ENCODE peak calls at places on chromosomes 2 and 18, in ten cellular contexts. O is tibial artery, U is A549, A is Calu3, E is progenitor cell of endocrine pancreas, T is tibial nerve, M is WTC11, V is HFF-Myc, Z is HCT116, N is osteocyte. W is an unnamed sample.

GRCh38 chr18:6521804-6522418 is 107.2 kb upstream of the L3MBTL4 start:
- DNase-seq in O (no peak), U (no peak), A (peak), E (no peak), T (peak), M (peak), V (peak), Z (no peak), N (no peak), W (peak)

GRCh38 chr2:161096336-161096735 is 63.9 kb upstream of the TANK start:
- DNase-seq in O (no peak), U (no peak), A (no peak), E (no peak), T (no peak), M (no peak), V (no peak), Z (no peak), N (no peak), W (no peak)

GRCh38 chr2:74822771-74823283 is 11.1 kb upstream of the HK2 start:
- DNase-seq in O (no peak), U (no peak), A (no peak), E (no peak), T (no peak), M (no peak), V (no peak), Z (no peak), N (no peak), W (no peak)

GRCh38 chr2:70958759-70959158 is 19.7 kb upstream of the ANKRD53 start:
- DNase-seq in O (peak), U (no peak), A (no peak), E (no peak), T (no peak), M (no peak), V (no peak), Z (no peak), N (peak), W (no peak)

GRCh38 chr2:74130211-74130995 is 17.3 kb downstream of the BOLA3 start:
- DNase-seq in O (no peak), U (no peak), A (no peak), E (no peak), T (no peak), M (no peak), V (no peak), Z (no peak), N (peak), W (no peak)

GRCh38 chr2:206443735-206444527 is 599 bp downstream of the ADAM23 start:
- DNase-seq in O (no peak), U (peak), A (peak), E (peak), T (no peak), M (peak), V (no peak), Z (no peak), N (no peak), W (no peak)

GRCh38 chr2:212935749-212936148 is 215.7 kb downstream of the IKZF2 start:
- DNase-seq in O (no peak), U (no peak), A (no peak), E (no peak), T (no peak), M (no peak), V (no peak), Z (no peak), N (no peak), W (no peak)

GRCh38 chr18:25873833-25874232 is 216.6 kb downstream of the SS18 start:
- DNase-seq in O (no peak), U (no peak), A (no peak), E (no peak), T (no peak), M (no peak), V (no peak), Z (no peak), N (no peak), W (no peak)

GRCh38 chr2:214203744-214204289 is 207.0 kb upstream of the VWC2L start:
- DNase-seq in O (peak), U (no peak), A (no peak), E (no peak), T (no peak), M (no peak), V (peak), Z (no peak), N (no peak), W (no peak)

GRCh38 chr2:238985931-238986446 is 138.1 kb downstream of the TWIST2 start:
- DNase-seq in O (peak), U (no peak), A (no peak), E (no peak), T (no peak), M (no peak), V (no peak), Z (no peak), N (peak), W (no peak)

GRCh38 chr2:189849550-189849949 is 65.3 kb downstream of the PMS1 start:
- DNase-seq in O (no peak), U (no peak), A (no peak), E (no peak), T (no peak), M (no peak), V (no peak), Z (no peak), N (no peak), W (no peak)

GRCh38 chr2:223613017-223613950 is 11.1 kb upstream of the SCG2 start:
- DNase-seq in O (peak), U (peak), A (peak), E (peak), T (peak), M (peak), V (peak), Z (peak), N (peak), W (peak)

GRCh38 chr18:11258014-11258413 is 108.6 kb upstream of the PIEZO2 start:
- DNase-seq in O (no peak), U (no peak), A (no peak), E (no peak), T (no peak), M (no peak), V (no peak), Z (no peak), N (no peak), W (no peak)

GRCh38 chr2:46715541-46715940 is 200.1 kb downstream of the MCFD2 start:
- DNase-seq in O (no peak), U (no peak), A (no peak), E (no peak), T (no peak), M (no peak), V (no peak), Z (no peak), N (no peak), W (no peak)

GRCh38 chr18:8876887-8877286 is 171.5 kb downstream of the MTCL1 start:
- DNase-seq in O (no peak), U (no peak), A (no peak), E (no peak), T (no peak), M (no peak), V (no peak), Z (no peak), N (no peak), W (no peak)

GRCh38 chr2:225009768-225010167 is 32.5 kb downstream of the DOCK10 start:
- DNase-seq in O (no peak), U (peak), A (peak), E (no peak), T (no peak), M (no peak), V (no peak), Z (no peak), N (no peak), W (no peak)

GRCh38 chr2:219612605-219613286 is 14.7 kb upstream of the SLC4A3 start:
- DNase-seq in O (no peak), U (no peak), A (no peak), E (no peak), T (no peak), M (no peak), V (no peak), Z (no peak), N (no peak), W (no peak)

GRCh38 chr2:240557808-240558207 is at the start of gene ANKMY1:
- DNase-seq in O (peak), U (no peak), A (peak), E (peak), T (no peak), M (peak), V (no peak), Z (no peak), N (peak), W (no peak)

GRCh38 chr2:64859208-64860161 is 129.7 kb upstream of the SLC1A4 start:
- DNase-seq in O (peak), U (peak), A (peak), E (peak), T (peak), M (peak), V (peak), Z (peak), N (peak), W (peak)

GRCh38 chr18:8501044-8501443 is 108.2 kb upstream of the RAB12 start:
- DNase-seq in O (peak), U (no peak), A (no peak), E (no peak), T (no peak), M (no peak), V (no peak), Z (no peak), N (no peak), W (no peak)

GRCh38 chr2:212737773-212738172 is 199.2 kb upstream of the ERBB4 start:
- DNase-seq in O (no peak), U (no peak), A (no peak), E (no peak), T (no peak), M (no peak), V (no peak), Z (no peak), N (no peak), W (no peak)

GRCh38 chr2:73642338-73643018 is at the start of gene NAT8:
- DNase-seq in O (no peak), U (no peak), A (peak), E (no peak), T (no peak), M (no peak), V (no peak), Z (no peak), N (no peak), W (no peak)

GRCh38 chr18:55464581-55464980 is 123.4 kb downstream of the TCF4 start:
- DNase-seq in O (no peak), U (no peak), A (no peak), E (no peak), T (no peak), M (no peak), V (no peak), Z (no peak), N (no peak), W (no peak)

GRCh38 chr2:106812377-106812776 is 73.6 kb downstream of the ST6GAL2 start:
- DNase-seq in O (peak), U (no peak), A (no peak), E (no peak), T (no peak), M (no peak), V (peak), Z (no peak), N (no peak), W (no peak)

GRCh38 chr2:61853086-61853847 is 593 bp downstream of the FAM161A start:
- DNase-seq in O (no peak), U (peak), A (peak), E (no peak), T (peak), M (no peak), V (no peak), Z (peak), N (no peak), W (no peak)

GRCh38 chr2:102385522-102385921 is 29.9 kb downstream of the IL18R1 start:
- DNase-seq in O (no peak), U (no peak), A (no peak), E (no peak), T (no peak), M (no peak), V (no peak), Z (no peak), N (no peak), W (no peak)

GRCh38 chr2:152189622-152190495 is 14.3 kb upstream of the STAM2 start:
- DNase-seq in O (no peak), U (peak), A (peak), E (no peak), T (peak), M (peak), V (peak), Z (peak), N (no peak), W (peak)
- TF ChIP-seq CTCF in O (peak), U (peak), A (peak), E (peak), T (peak), M (peak), V (peak), Z (peak), N (peak), W (peak)

DNA sequence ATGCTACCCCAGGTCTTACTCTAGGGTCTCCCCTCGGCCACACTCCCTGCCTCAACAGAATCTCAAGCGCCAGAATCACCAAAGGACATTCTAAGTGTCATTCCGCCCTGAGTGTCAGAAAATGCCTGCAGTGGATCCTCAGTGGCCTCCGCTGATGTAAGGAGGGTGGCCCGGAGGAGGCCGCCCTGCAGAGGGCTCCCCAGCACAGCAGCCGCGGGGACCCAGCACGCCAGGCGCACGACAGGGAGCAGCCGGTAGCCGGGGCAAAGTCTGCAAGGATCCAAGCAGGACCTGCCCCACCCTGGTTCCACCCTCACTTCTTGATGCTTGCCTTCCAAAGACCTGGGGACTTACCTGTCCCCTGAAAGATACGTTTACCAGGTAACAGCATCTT is 54.2 kb upstream of the ID2 start:
- DNase-seq in O (no peak), U (peak), A (peak), E (no peak), T (no peak), M (no peak), V (no peak), Z (no peak), N (no peak), W (no peak)
- TF ChIP-seq CTCF in O (no peak), U (peak), A (peak), E (no peak), T (peak), M (no peak), V (no peak), Z (peak), N (no peak), W (no peak)

GRCh38 chr2:227462463-227462951 is 9.4 kb upstream of the AGFG1 start:
- DNase-seq in O (no peak), U (no peak), A (peak), E (no peak), T (no peak), M (no peak), V (no peak), Z (no peak), N (no peak), W (no peak)

GRCh38 chr2:227460079-227460485 is 11.9 kb upstream of the AGFG1 start:
- DNase-seq in O (no peak), U (no peak), A (no peak), E (no peak), T (no peak), M (no peak), V (no peak), Z (no peak), N (no peak), W (no peak)

GRCh38 chr2:227461878-227462462 is 10.0 kb upstream of the AGFG1 start:
- DNase-seq in O (no peak), U (no peak), A (no peak), E (no peak), T (no peak), M (no peak), V (no peak), Z (no peak), N (no peak), W (no peak)

GRCh38 chr2:227462972-227463931 is 8.7 kb upstream of the AGFG1 start:
- DNase-seq in O (no peak), U (no peak), A (no peak), E (no peak), T (no peak), M (no peak), V (no peak), Z (no peak), N (no peak), W (no peak)

GRCh38 chr2:227460833-227461232 is 11.1 kb upstream of the AGFG1 start:
- DNase-seq in O (no peak), U (no peak), A (no peak), E (no peak), T (no peak), M (no peak), V (no peak), Z (no peak), N (no peak), W (no peak)
- TF ChIP-seq CTCF in O (no peak), U (no peak), A (no peak), E (no peak), T (no peak), M (no peak), V (no peak), Z (no peak), N (no peak), W (no peak)

GRCh38 chr2:86243950-86244733 is 44.9 kb downstream of the MRPL35 start:
- DNase-seq in O (peak), U (no peak), A (no peak), E (no peak), T (no peak), M (no peak), V (no peak), Z (no peak), N (no peak), W (no peak)
- TF ChIP-seq CTCF in O (no peak), U (no peak), A (no peak), E (peak), T (no peak), M (no peak), V (no peak), Z (no peak), N (no peak), W (no peak)

GRCh38 chr2:39124770-39125075 is 3.9 kb upstream of the SOS1 start:
- DNase-seq in O (no peak), U (no peak), A (no peak), E (peak), T (no peak), M (no peak), V (no peak), Z (no peak), N (no peak), W (no peak)

GRCh38 chr2:39120771-39121522 is at the start of gene SOS1:
- DNase-seq in O (peak), U (peak), A (peak), E (peak), T (peak), M (peak), V (peak), Z (peak), N (peak), W (peak)

GRCh38 chr2:39123436-39123999 is 2.7 kb upstream of the SOS1 start:
- DNase-seq in O (no peak), U (no peak), A (no peak), E (no peak), T (no peak), M (no peak), V (no peak), Z (no peak), N (no peak), W (no peak)

GRCh38 chr2:39121523-39122063 is 742 bp upstream of the SOS1 start:
- DNase-seq in O (no peak), U (no peak), A (no peak), E (no peak), T (no peak), M (no peak), V (no peak), Z (no peak), N (no peak), W (no peak)

GRCh38 chr2:39124000-39124769 is 3.3 kb upstream of the SOS1 start:
- DNase-seq in O (peak), U (peak), A (peak), E (peak), T (peak), M (peak), V (peak), Z (peak), N (peak), W (peak)
- TF ChIP-seq CTCF in O (no peak), U (peak), A (peak), E (peak), T (peak), M (peak), V (peak), Z (peak), N (peak), W (peak)

GRCh38 chr2:96867756-96868554 is 1.9 kb downstream of the SEMA4C start:
- DNase-seq in O (no peak), U (no peak), A (no peak), E (no peak), T (no peak), M (no peak), V (no peak), Z (no peak), N (no peak), W (no peak)

GRCh38 chr2:96870631-96871255 is 863 bp upstream of the SEMA4C start:
- DNase-seq in O (peak), U (no peak), A (no peak), E (no peak), T (no peak), M (no peak), V (no peak), Z (no peak), N (no peak), W (no peak)

GRCh38 chr2:96869824-96870630 is at the start of gene SEMA4C:
- DNase-seq in O (peak), U (peak), A (peak), E (peak), T (peak), M (peak), V (no peak), Z (no peak), N (no peak), W (no peak)

GRCh38 chr2:96868555-96869280 is 1.2 kb downstream of the SEMA4C start:
- DNase-seq in O (peak), U (peak), A (peak), E (peak), T (peak), M (peak), V (peak), Z (peak), N (peak), W (peak)

GRCh38 chr2:96869281-96869823 is 528 bp downstream of the SEMA4C start:
- DNase-seq in O (peak), U (no peak), A (peak), E (no peak), T (peak), M (peak), V (no peak), Z (peak), N (peak), W (no peak)
- TF ChIP-seq CTCF in O (no peak), U (no peak), A (peak), E (peak), T (peak), M (peak), V (no peak), Z (no peak), N (peak), W (no peak)

GRCh38 chr2:39062320-39062719 is 58.5 kb downstream of the SOS1 start:
- DNase-seq in O (no peak), U (no peak), A (no peak), E (no peak), T (no peak), M (no peak), V (no peak), Z (no peak), N (no peak), W (no peak)

GRCh38 chr2:39058101-39058500 is 62.8 kb downstream of the SOS1 start:
- DNase-seq in O (no peak), U (no peak), A (no peak), E (no peak), T (no peak), M (no peak), V (no peak), Z (no peak), N (no peak), W (no peak)

GRCh38 chr2:39061280-39061679 is 59.6 kb downstream of the SOS1 start:
- DNase-seq in O (no peak), U (no peak), A (no peak), E (no peak), T (no peak), M (no peak), V (no peak), Z (no peak), N (no peak), W (no peak)

GRCh38 chr2:39059366-39059952 is 61.4 kb downstream of the SOS1 start:
- DNase-seq in O (no peak), U (peak), A (no peak), E (no peak), T (no peak), M (no peak), V (peak), Z (peak), N (no peak), W (peak)
- TF ChIP-seq CTCF in O (peak), U (peak), A (peak), E (peak), T (peak), M (peak), V (peak), Z (peak), N (peak), W (peak)

DNA sequence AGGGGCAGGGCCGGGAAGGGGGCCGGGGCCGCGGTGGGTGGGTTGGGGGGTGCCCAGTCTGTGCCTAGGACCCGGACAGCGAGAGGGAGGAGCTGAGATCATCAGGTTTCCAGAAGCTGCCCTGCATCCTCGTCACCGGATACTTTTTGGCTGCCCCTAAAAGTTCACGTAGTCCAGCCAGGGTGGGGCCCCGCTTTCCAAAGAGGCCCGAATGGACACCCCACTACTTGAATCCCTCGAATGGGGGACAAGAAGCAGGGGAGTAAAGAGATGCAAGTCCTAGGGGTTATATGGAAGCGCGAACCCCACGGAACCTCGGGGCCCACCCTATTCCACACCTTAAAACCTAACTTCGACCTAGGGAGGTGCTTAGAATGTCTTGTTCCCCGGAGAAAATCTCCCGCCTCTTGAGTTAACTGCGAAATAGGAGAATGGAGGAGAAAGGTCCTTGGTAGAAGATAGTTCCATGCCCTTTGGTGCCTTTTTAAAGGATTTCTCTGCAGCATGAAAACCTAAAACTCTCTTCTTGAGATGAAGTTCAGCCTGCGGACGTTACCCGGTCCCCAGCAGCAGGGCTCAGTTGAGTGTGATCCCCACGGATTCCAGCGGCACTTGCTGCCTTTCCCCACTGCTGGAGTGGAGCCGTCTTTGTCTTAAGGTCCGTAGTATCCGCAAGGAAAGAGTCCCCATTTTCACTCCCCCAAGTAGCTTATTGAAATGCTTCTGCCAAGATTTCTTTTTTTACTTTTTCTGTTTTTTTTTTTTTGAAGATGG is 2.1 kb upstream of the RNF152 start:
- DNase-seq in O (no peak), U (peak), A (no peak), E (no peak), T (no peak), M (no peak), V (no peak), Z (no peak), N (no peak), W (no peak)
- TF ChIP-seq CTCF in O (no peak), U (no peak), A (no peak), E (no peak), T (no peak), M (no peak), V (no peak), Z (no peak), N (no peak), W (no peak)